ENCODE peak calls at places on chromosomes 6 and 20, in nine cellular contexts. N is PC-3; Q is iPS DF 6.9; T is amygdala; O is glomerular endothelial cell; B is stimulated activated CD8-positive, alpha-beta memory T cell treated with anti-CD3 and anti-CD28 coated beads, Interleukin-15, amount 100 ng/mL, for 24 hours; I is dorsolateral prefrontal cortex; W is kidney epithelial cell; V is ELR. X is an unnamed sample.
A peak's percentile ranks its signal among the peaks of the same experiment; 100 is the strongest.

GRCh38 chr6:39053854-39054576 is 5.4 kb downstream of the GLP1R start:
- DNase-seq in Q (no peak), W (no peak), N (no peak), V (no peak), O (no peak), T (no peak), I (peak; percentile 13), B (no peak), X (no peak)

GRCh38 chr6:52635049-52635577 is 35.8 kb upstream of the TMEM14A start:
- DNase-seq in O (no peak), B (no peak), T (no peak), I (no peak), W (no peak), Q (no peak), N (no peak), V (peak; percentile 29), X (no peak)

GRCh38 chr6:82396964-82397761 is 33.5 kb downstream of the TPBG start:
- DNase-seq in Q (no peak), B (no peak), N (peak; percentile 93), W (peak; percentile 98), V (peak; percentile 96), O (no peak), T (no peak), I (no peak), X (peak; percentile 82)

GRCh38 chr20:62994850-62995249 is 11.9 kb downstream of the BHLHE23 start:
- DNase-seq in N (no peak), V (no peak), W (no peak), O (no peak), Q (no peak), T (no peak), B (no peak), I (no peak), X (no peak)

GRCh38 chr6:12241493-12242214 is 48.5 kb upstream of the EDN1 start:
- DNase-seq in W (peak; percentile 21), V (no peak), B (no peak), N (no peak), I (no peak), Q (no peak), O (no peak), T (no peak), X (peak; percentile 7)

GRCh38 chr6:139754898-139755754 is 380.7 kb upstream of the CITED2 start:
- DNase-seq in O (no peak), W (no peak), N (no peak), T (no peak), V (no peak), Q (no peak), I (no peak), B (no peak), X (no peak)

GRCh38 chr6:166119116-166119911 is 48.3 kb downstream of the TBXT start:
- DNase-seq in Q (no peak), W (no peak), B (no peak), O (no peak), V (no peak), T (no peak), N (no peak), I (no peak), X (no peak)

GRCh38 chr6:150229775-150230561 is 87.1 kb downstream of the PPP1R14C start:
- DNase-seq in V (peak; percentile 38), Q (no peak), T (no peak), W (peak; percentile 57), O (no peak), B (no peak), I (peak; percentile 69), N (peak; percentile 27), X (peak; percentile 43)

GRCh38 chr6:42727627-42728026 is 5.2 kb upstream of the PRPH2 start:
- DNase-seq in B (no peak), Q (no peak), T (no peak), N (no peak), W (no peak), V (no peak), O (no peak), I (no peak), X (no peak)